ENCODE peak calls at places on chromosomes 16 and 17, in six cellular contexts. V is right cardiac atrium, E is adrenal gland, P is stomach, H is suprapubic skin, L is RWPE1. T is an unnamed sample.

GRCh38 chr16:50202926-50203624 is 50.0 kb downstream of the TENT4B start:
- DNase-seq in V (no peak), E (peak; percentile 51), P (no peak), H (no peak), L (peak; percentile 83), T (peak; percentile 84)

GRCh38 chr16:11283820-11284248 is 2.7 kb upstream of the PRM1 start:
- DNase-seq in V (no peak), E (no peak), P (no peak), H (no peak), L (no peak), T (no peak)

GRCh38 chr17:351436-351713 is 1.2 kb downstream of the RPH3AL start:
- DNase-seq in V (no peak), E (no peak), P (no peak), H (no peak), L (peak; percentile 40), T (no peak)

GRCh38 chr17:71430281-71430680 is 690.5 kb upstream of the SOX9 start:
- DNase-seq in V (no peak), E (no peak), P (no peak), H (no peak), L (no peak), T (no peak)

GRCh38 chr17:13597723-13598347 is 3.9 kb downstream of the HS3ST3A1 start:
- DNase-seq in V (no peak), E (peak; percentile 31), P (no peak), H (no peak), L (peak; percentile 21), T (peak; percentile 33)

GRCh38 chr17:80919331-80920284 is 72.0 kb upstream of the CHMP6 start:
- DNase-seq in V (no peak), E (no peak), P (peak; percentile 47), H (no peak), L (no peak), T (no peak)

GRCh38 chr17:1630662-1631061 is 2.0 kb upstream of the SLC43A2 start:
- DNase-seq in V (no peak), E (no peak), P (no peak), H (no peak), L (no peak), T (peak; percentile 62)

GRCh38 chr17:73293480-73293911 is 18.3 kb downstream of the CDC42EP4 start:
- DNase-seq in V (peak; percentile 65), E (peak; percentile 91), P (peak; percentile 85), H (no peak), L (peak; percentile 62), T (no peak)

GRCh38 chr17:64006361-64007088 is 8.4 kb downstream of the PRR29 start:
- DNase-seq in V (peak; percentile 82), E (peak; percentile 62), P (no peak), H (peak; percentile 72), L (no peak), T (no peak)

GRCh38 chr17:77248216-77249054 is 107.7 kb downstream of the SEC14L1 start:
- DNase-seq in V (no peak), E (no peak), P (no peak), H (no peak), L (no peak), T (no peak)

GRCh38 chr17:50779747-50780363 is 12.5 kb upstream of the ANKRD40CL start:
- DNase-seq in V (no peak), E (no peak), P (no peak), H (no peak), L (no peak), T (no peak)

GRCh38 chr16:23903001-23903414 is 67.2 kb downstream of the PRKCB start:
- DNase-seq in V (no peak), E (no peak), P (no peak), H (no peak), L (peak; percentile 45), T (peak; percentile 85)

GRCh38 chr17:30969989-30970680 is 704 bp upstream of the RNF135 start:
- DNase-seq in V (no peak), E (no peak), P (peak; percentile 26), H (peak; percentile 62), L (peak; percentile 46), T (peak; percentile 3)

GRCh38 chr17:58615768-58616659 is 75.8 kb downstream of the TEX14 start:
- DNase-seq in V (no peak), E (no peak), P (no peak), H (no peak), L (no peak), T (no peak)

GRCh38 chr16:11253009-11253994 is 2.7 kb downstream of the SOCS1 start:
- DNase-seq in V (no peak), E (no peak), P (no peak), H (no peak), L (no peak), T (no peak)

GRCh38 chr16:56192971-56193936 is 2.0 kb downstream of the GNAO1 start:
- DNase-seq in V (peak; percentile 18), E (no peak), P (no peak), H (no peak), L (no peak), T (no peak)

GRCh38 chr17:43597624-43598358 is 51.7 kb upstream of the ETV4 start:
- DNase-seq in V (no peak), E (no peak), P (no peak), H (no peak), L (no peak), T (peak; percentile 43)

GRCh38 chr17:35344262-35344661 is 29.2 kb downstream of the SLFN11 start:
- DNase-seq in V (no peak), E (no peak), P (no peak), H (no peak), L (no peak), T (no peak)

GRCh38 chr17:65431116-65431515 is 130.3 kb downstream of the AXIN2 start:
- DNase-seq in V (no peak), E (no peak), P (no peak), H (no peak), L (no peak), T (no peak)

GRCh38 chr17:65190467-65191095 is 53.4 kb downstream of the RGS9 start:
- DNase-seq in V (no peak), E (no peak), P (no peak), H (no peak), L (peak; percentile 16), T (no peak)

GRCh38 chr17:81518113-81518784 is 5.7 kb upstream of the ACTG1 start:
- DNase-seq in V (no peak), E (no peak), P (no peak), H (no peak), L (no peak), T (no peak)

GRCh38 chr17:29070795-29071194 is 27.9 kb downstream of the PIPOX start:
- DNase-seq in V (no peak), E (no peak), P (no peak), H (no peak), L (no peak), T (no peak)

GRCh38 chr16:54801445-54801844 is 129.2 kb upstream of the IRX5 start:
- DNase-seq in V (no peak), E (no peak), P (no peak), H (no peak), L (no peak), T (no peak)

GRCh38 chr16:55710466-55710865 is 54.7 kb downstream of the SLC6A2 start:
- DNase-seq in V (no peak), E (no peak), P (no peak), H (no peak), L (peak; percentile 14), T (no peak)

GRCh38 chr16:23131436-23131835 is 17.8 kb downstream of the USP31 start:
- DNase-seq in V (no peak), E (no peak), P (no peak), H (no peak), L (no peak), T (no peak)

GRCh38 chr16:88673685-88674398 is 11.0 kb upstream of the MVD start:
- DNase-seq in V (peak; percentile 26), E (no peak), P (no peak), H (no peak), L (no peak), T (no peak)

GRCh38 chr16:569445-570254 is at the start of gene PIGQ:
- DNase-seq in V (peak; percentile 83), E (peak; percentile 85), P (peak; percentile 64), H (peak; percentile 86), L (peak; percentile 67), T (peak; percentile 79)

GRCh38 chr17:19716108-19717030 is at the start of gene SLC47A2:
- DNase-seq in V (no peak), E (no peak), P (no peak), H (no peak), L (no peak), T (no peak)

GRCh38 chr16:20884240-20884556 is 16.0 kb downstream of the DCUN1D3 start:
- DNase-seq in V (no peak), E (no peak), P (no peak), H (no peak), L (no peak), T (no peak)

GRCh38 chr17:78415821-78416301 is 37.4 kb downstream of the PGS1 start:
- DNase-seq in V (no peak), E (no peak), P (no peak), H (no peak), L (no peak), T (no peak)
- H3K27ac ChIP-seq in V (peak overlapping the region; percentile 88), E (peak overlapping the region; percentile 26), P (no peak overlapping the region), H (peak overlapping the region; percentile 73), L (peak overlapping the region; percentile 16), T (no peak overlapping the region)

DNA sequence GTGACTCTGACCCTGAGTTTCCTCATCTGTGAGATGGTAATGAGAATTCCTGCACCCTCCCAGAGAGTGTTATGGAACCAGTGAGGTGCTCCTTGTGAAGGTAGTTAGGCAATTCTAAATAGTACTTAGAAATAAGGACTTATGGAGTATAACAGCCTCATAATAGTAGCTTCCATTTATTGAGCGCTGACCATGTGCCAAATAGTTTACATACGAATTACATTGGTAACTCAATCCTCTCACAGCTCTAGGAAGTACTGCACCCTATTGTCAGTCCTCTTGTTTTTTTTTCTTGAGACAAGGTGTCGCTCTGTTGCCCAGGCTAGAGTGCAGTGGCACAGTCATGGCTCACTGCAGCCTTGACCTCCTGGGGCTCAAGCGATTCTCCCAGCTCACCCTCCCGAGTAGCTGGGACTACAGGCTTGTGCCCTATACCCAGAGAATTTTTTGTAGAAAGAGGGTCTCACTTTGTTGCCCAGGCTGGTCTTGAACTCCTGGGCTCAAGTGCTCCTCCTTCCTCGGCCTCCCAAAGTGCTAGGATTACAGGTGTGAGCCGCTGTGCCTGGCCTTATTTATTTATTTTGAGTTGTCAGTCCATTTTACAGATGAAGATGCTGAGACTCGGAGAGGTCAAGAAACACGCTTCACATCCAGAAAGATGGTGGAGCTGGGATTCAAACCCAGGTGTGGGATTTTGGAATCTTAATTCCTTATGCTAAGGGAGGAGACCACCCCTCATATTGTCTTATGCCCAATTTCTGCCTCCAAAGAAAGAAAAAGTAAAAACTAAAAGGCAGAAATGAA is 2.9 kb downstream of the TNS4 start:
- DNase-seq in V (no peak), E (no peak), P (no peak), H (no peak), L (no peak), T (no peak)
- H3K27ac ChIP-seq in V (no peak overlapping the region), E (no peak overlapping the region), P (no peak overlapping the region), H (peak overlapping the region; percentile 91), L (peak overlapping the region; percentile 100), T (no peak overlapping the region)

DNA sequence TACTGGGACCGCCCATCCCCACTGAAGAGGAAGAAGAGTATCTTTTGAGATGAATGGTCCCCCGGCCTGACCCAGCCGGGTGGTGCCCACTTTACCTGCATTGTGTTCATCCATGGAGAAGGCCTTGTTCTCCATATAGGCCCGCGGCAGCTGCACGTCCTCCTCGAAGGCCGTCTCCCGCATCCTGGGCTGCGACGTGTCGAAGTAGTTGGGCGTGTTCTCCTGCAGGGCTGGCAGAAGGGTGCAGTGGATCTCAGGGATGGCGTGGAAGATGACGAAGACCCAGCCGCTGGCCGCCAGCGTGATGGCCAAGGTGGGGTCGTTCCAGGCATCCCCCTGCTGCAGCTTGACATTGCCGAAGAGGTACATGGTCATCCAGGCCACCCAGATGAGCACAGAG is 12.9 kb downstream of the GPRC5B start:
- DNase-seq in V (no peak), E (no peak), P (no peak), H (no peak), L (no peak), T (no peak)
- H3K27ac ChIP-seq in V (no peak overlapping the region), E (no peak overlapping the region), P (no peak overlapping the region), H (no peak overlapping the region), L (no peak overlapping the region), T (no peak overlapping the region)

GRCh38 chr17:70323269-70323668 is 153.9 kb downstream of the KCNJ2 start:
- DNase-seq in V (no peak), E (no peak), P (no peak), H (no peak), L (no peak), T (no peak)
- H3K27ac ChIP-seq in V (no peak overlapping the region), E (no peak overlapping the region), P (no peak overlapping the region), H (no peak overlapping the region), L (no peak overlapping the region), T (no peak overlapping the region)